ENCODE peak calls at places on chromosomes 12 and 14, in five cellular contexts. N is ovary; B is cardiac muscle cell; S is stimulated activated CD4-positive, alpha-beta T cell treated with anti-CD3 and anti-CD28 coated beads, Interleukin-4, amount 100 ng/mL, for 48 hours; G is HTR-8/SVneo. M is an unnamed sample.

GRCh38 chr12:94799136-94799535 is 148.8 kb upstream of the TMCC3 start:
- DNase-seq in S (no peak), G (no peak), N (no peak), B (no peak), M (no peak)

GRCh38 chr12:32901553-32901952 is 5.0 kb upstream of the PKP2 start:
- DNase-seq in S (no peak), B (peak; percentile 72), G (no peak), N (no peak), M (no peak)

GRCh38 chr12:26100966-26101744 is 23.7 kb downstream of the BHLHE41 start:
- DNase-seq in S (no peak), B (no peak), G (no peak), N (no peak), M (no peak)

GRCh38 chr12:53205747-53206146 is 1.3 kb downstream of the ITGB7 start:
- DNase-seq in N (no peak), G (peak; percentile 88), S (peak; percentile 64), B (peak; percentile 89), M (no peak)

GRCh38 chr12:66331016-66331415 is 28.7 kb downstream of the HELB start:
- DNase-seq in B (no peak), N (no peak), G (no peak), S (no peak), M (no peak)

GRCh38 chr12:89665556-89665955 is 43.1 kb downstream of the ATP2B1 start:
- DNase-seq in G (no peak), N (no peak), B (no peak), S (no peak), M (no peak)

GRCh38 chr12:90024261-90024660 is 315.6 kb upstream of the ATP2B1 start:
- DNase-seq in G (peak; percentile 51), N (no peak), B (no peak), S (no peak), M (no peak)

GRCh38 chr12:107526555-107527180 is 158.9 kb upstream of the PWP1 start:
- DNase-seq in B (no peak), G (no peak), N (no peak), S (no peak), M (no peak)

GRCh38 chr12:117105902-117106301 is 6.7 kb upstream of the TESC start:
- DNase-seq in N (no peak), G (no peak), S (no peak), B (no peak), M (no peak)

GRCh38 chr12:47270782-47271664 is 191.3 kb upstream of the AMIGO2 start:
- DNase-seq in S (no peak), B (peak; percentile 71), G (peak; percentile 70), N (no peak), M (no peak)

GRCh38 chr12:27424631-27425230 is 21.8 kb upstream of the SMCO2 start:
- DNase-seq in G (no peak), N (peak; percentile 28), B (peak; percentile 88), S (no peak), M (no peak)

GRCh38 chr12:121767525-121768016 is 25.9 kb downstream of the RHOF start:
- DNase-seq in S (no peak), N (no peak), B (peak; percentile 82), G (no peak), M (no peak)

GRCh38 chr12:58479403-58479802 is 440.9 kb downstream of the LRIG3 start:
- DNase-seq in G (no peak), S (no peak), B (no peak), N (no peak), M (no peak)

GRCh38 chr12:1655225-1655788 is 26.3 kb downstream of the WNT5B start:
- DNase-seq in B (no peak), S (no peak), G (no peak), N (no peak), M (no peak)

GRCh38 chr12:48002773-48003218 is 1.5 kb downstream of the COL2A1 start:
- DNase-seq in G (peak; percentile 14), S (no peak), N (no peak), B (peak; percentile 45), M (no peak)

GRCh38 chr12:80170915-80171314 is 71.6 kb downstream of the OTOGL start:
- DNase-seq in S (no peak), B (no peak), G (no peak), N (no peak), M (no peak)

GRCh38 chr12:52247622-52248540 is 14.8 kb downstream of the KRT7 start:
- DNase-seq in N (no peak), S (no peak), B (no peak), G (no peak), M (no peak)

GRCh38 chr12:25017336-25017735 is 68.4 kb upstream of the BCAT1 start:
- DNase-seq in G (no peak), B (no peak), N (no peak), S (no peak), M (no peak)

GRCh38 chr14:103649001-103649400 is 20.0 kb downstream of the KLC1 start:
- DNase-seq in N (no peak), B (no peak), G (no peak), S (no peak), M (no peak)

GRCh38 chr12:102763016-102763415 is 154.0 kb downstream of the PAH start:
- DNase-seq in S (no peak), N (no peak), B (no peak), G (no peak), M (no peak)

GRCh38 chr12:131755305-131756113 is 44.6 kb downstream of the SFSWAP start:
- DNase-seq in B (peak; percentile 9), G (no peak), N (no peak), S (peak; percentile 21), M (no peak)

GRCh38 chr14:76268013-76268376 is 107.9 kb upstream of the ESRRB start:
- DNase-seq in G (no peak), B (no peak), N (no peak), S (no peak), M (no peak)

GRCh38 chr12:111570090-111570961 is 28.8 kb downstream of the ATXN2 start:
- DNase-seq in N (no peak), S (no peak), G (peak; percentile 83), B (peak; percentile 85), M (no peak)

GRCh38 chr14:68596701-68597100 is 196.2 kb downstream of the ZFP36L1 start:
- DNase-seq in B (no peak), S (no peak), N (no peak), G (no peak), M (no peak)

GRCh38 chr14:24052656-24053547 is 1.1 kb downstream of the CARMIL3 start:
- DNase-seq in N (no peak), B (no peak), S (peak; percentile 11), G (no peak), M (no peak)

GRCh38 chr12:25552681-25553080 is 402 bp downstream of the LMNTD1 start:
- DNase-seq in G (no peak), N (no peak), S (no peak), B (no peak), M (no peak)

GRCh38 chr12:120979220-120979861 is 998 bp downstream of the HNF1A start:
- DNase-seq in B (no peak), G (no peak), S (no peak), N (no peak), M (no peak)

GRCh38 chr12:46958093-46958492 is 121.3 kb upstream of the PCED1B start:
- DNase-seq in N (no peak), G (no peak), S (no peak), B (no peak), M (no peak)

GRCh38 chr12:107328442-107329133 is 235.2 kb upstream of the CRY1 start:
- DNase-seq in N (no peak), B (peak; percentile 47), S (no peak), G (peak; percentile 61), M (no peak)

GRCh38 chr12:17992002-17992656 is 97.9 kb downstream of the RERGL start:
- DNase-seq in G (no peak), B (peak; percentile 46), S (peak; percentile 3), N (no peak), M (no peak)

GRCh38 chr12:97275261-97276197 is 187.1 kb upstream of the RMST start:
- DNase-seq in G (no peak), S (no peak), N (no peak), B (no peak), M (peak; percentile 75)

M was measured in caudate nucleus.